ENCODE peak calls at places on chromosome 14, in eight cellular contexts. N is ovary, E is GM10248, S is foreskin keratinocyte, J is lower leg skin, F is A549, O is hepatocyte, G is fibroblast of pulmonary artery. K is an unnamed sample.

GRCh38 chr14:87076146-87076545 is 916.8 kb downstream of the GALC start:
- DNase-seq in N (no peak), E (no peak), S (peak; percentile 15), J (no peak), F (no peak), O (no peak), G (no peak), K (no peak)

GRCh38 chr14:50064993-50065392 is 51.4 kb downstream of the VCPKMT start:
- DNase-seq in N (no peak), E (peak; percentile 79), S (no peak), J (peak; percentile 85), F (no peak), O (no peak), G (no peak), K (peak; percentile 52)

GRCh38 chr14:65134651-65135579 is 32.6 kb upstream of the MAX start:
- DNase-seq in N (no peak), E (no peak), S (no peak), J (no peak), F (no peak), O (no peak), G (no peak), K (no peak)

GRCh38 chr14:21924479-21924878 is 250.9 kb upstream of the OR4E1 start:
- DNase-seq in N (no peak), E (no peak), S (no peak), J (no peak), F (no peak), O (no peak), G (no peak), K (peak; percentile 53)

GRCh38 chr14:53020193-53020932 is 69.5 kb upstream of the FERMT2 start:
- DNase-seq in N (no peak), E (no peak), S (no peak), J (no peak), F (no peak), O (no peak), G (no peak), K (no peak)

GRCh38 chr14:50023671-50024490 is 92.5 kb downstream of the VCPKMT start:
- DNase-seq in N (no peak), E (no peak), S (peak; percentile 71), J (no peak), F (peak; percentile 68), O (no peak), G (peak; percentile 65), K (no peak)

GRCh38 chr14:53841109-53842099 is 115.2 kb downstream of the BMP4 start:
- DNase-seq in N (no peak), E (no peak), S (peak; percentile 36), J (no peak), F (no peak), O (no peak), G (no peak), K (no peak)

GRCh38 chr14:98173291-98173690 is 1098.7 kb downstream of the BCL11B start:
- DNase-seq in N (no peak), E (no peak), S (no peak), J (no peak), F (no peak), O (no peak), G (no peak), K (no peak)

GRCh38 chr14:105419305-105420091 is at the start of gene MTA1:
- DNase-seq in N (peak; percentile 60), E (peak; percentile 88), S (no peak), J (peak; percentile 84), F (no peak), O (peak; percentile 77), G (no peak), K (peak; percentile 44)

DNA sequence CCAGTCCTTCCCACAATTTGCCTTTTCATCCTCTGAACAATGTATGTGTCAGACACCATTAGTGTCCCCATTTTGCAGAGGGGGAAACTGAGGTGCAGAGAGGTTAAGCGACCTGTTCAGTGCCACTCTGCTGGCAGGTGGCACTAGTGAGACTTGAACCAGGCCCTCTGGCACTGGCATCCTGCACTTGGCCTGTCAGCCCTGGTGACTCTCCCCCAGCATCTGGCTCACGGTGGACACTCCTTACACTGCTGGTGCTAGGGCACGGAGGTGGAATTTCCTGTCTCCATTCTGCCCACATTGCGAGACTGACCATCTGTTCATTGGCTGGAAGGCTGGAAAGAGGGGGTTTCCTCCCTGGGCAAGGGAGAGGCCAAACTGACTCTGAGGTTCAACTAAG is 48.7 kb downstream of the CCNK start:
- DNase-seq in N (no peak), E (no peak), S (no peak), J (no peak), F (no peak), O (no peak), G (peak; percentile 24), K (no peak)
- TF ChIP-seq CTCF in N (no peak), E (no peak), S (peak; percentile 28), J (no peak), F (no peak), O (no peak), G (no peak), K (no peak)

GRCh38 chr14:52013984-52014600 is 24.7 kb downstream of the RTRAF start:
- DNase-seq in N (no peak), E (no peak), S (no peak), J (no peak), F (peak; percentile 8), O (no peak), G (no peak), K (no peak)
- TF ChIP-seq CTCF in N (no peak), E (peak; percentile 35), S (peak; percentile 36), J (no peak), F (no peak), O (peak; percentile 9), G (peak; percentile 20), K (no peak)

GRCh38 chr14:69574954-69575295 is 254 bp upstream of the CCDC177 start:
- DNase-seq in N (no peak), E (no peak), S (no peak), J (no peak), F (no peak), O (no peak), G (no peak), K (no peak)
- TF ChIP-seq CTCF in N (no peak), E (no peak), S (no peak), J (no peak), F (no peak), O (no peak), G (no peak), K (peak; percentile 42)

GRCh38 chr14:61753631-61754030 is 8.6 kb upstream of the SNAPC1 start:
- DNase-seq in N (no peak), E (no peak), S (no peak), J (no peak), F (no peak), O (peak; percentile 10), G (no peak), K (no peak)
- TF ChIP-seq CTCF in N (no peak), E (peak; percentile 24), S (peak; percentile 7), J (no peak), F (no peak), O (no peak), G (peak; percentile 26), K (no peak)

DNA sequence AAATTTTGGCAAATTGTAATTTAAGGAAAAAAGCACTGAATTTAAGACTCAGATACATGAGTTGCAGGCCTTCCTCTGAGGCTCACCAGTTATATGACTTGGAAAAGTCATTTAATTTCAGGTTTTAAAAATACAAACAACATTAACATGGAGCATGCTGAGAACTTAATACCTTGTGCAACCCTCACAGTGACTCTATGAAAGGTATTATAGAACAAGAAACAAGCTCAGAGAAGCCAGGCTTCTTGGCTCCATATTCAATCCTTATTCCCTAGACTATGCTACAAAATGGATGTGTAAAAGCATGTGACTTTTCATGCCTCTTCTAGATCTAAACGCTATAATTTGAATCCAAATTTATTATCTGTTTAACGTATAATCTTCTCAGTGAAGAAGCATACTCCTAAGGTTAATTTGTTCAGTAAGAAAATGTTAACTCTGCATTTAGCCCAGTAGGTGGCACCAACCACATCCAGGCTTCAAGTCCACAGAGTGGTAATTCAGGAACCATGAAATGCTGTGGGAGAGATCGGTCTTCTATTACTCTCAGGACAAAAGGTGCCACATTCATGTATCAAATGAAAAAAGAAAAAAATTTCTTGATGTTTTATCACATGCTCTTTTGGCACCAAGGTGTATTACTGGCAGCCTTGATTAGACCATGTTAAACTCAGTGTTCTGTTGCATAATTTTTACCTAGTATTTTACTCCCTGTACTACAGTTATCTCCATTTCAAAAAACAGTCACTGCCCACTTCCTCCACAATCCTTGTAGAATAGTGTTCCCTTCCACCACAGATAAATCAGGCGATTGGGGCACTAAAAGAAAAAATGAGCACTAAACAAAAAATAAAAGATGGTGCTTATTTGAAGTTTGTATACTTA is 9.3 kb downstream of the CCDC196 start:
- DNase-seq in N (no peak), E (peak; percentile 41), S (peak; percentile 57), J (no peak), F (peak; percentile 40), O (peak; percentile 70), G (peak; percentile 85), K (no peak)
- TF ChIP-seq CTCF in N (peak; percentile 56), E (peak; percentile 70), S (peak; percentile 89), J (no peak), F (peak; percentile 87), O (peak; percentile 88), G (peak; percentile 87), K (peak; percentile 64)

GRCh38 chr14:30330452-30330851 is 228.5 kb upstream of the G2E3 start:
- DNase-seq in N (no peak), E (no peak), S (no peak), J (no peak), F (no peak), O (no peak), G (peak; percentile 15), K (no peak)
- TF ChIP-seq CTCF in N (no peak), E (no peak), S (peak; percentile 53), J (no peak), F (no peak), O (peak; percentile 22), G (peak; percentile 44), K (no peak)

DNA sequence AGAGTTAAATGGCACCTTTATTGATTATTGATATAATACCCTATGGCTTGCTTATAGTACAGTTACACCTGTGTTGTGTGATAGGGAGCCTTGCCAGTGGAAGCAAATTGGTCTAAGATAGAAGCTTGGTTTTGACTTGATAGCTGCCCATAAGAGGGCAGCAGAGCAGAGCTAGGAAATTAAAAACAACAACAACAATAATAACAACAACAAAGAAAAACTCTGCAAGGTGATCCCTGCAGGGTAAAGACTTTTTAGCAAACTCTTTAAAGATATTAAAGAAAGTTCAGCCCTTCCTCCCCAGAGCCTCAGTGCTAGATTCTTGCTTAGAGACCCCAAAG is 18.0 kb upstream of the RNASE10 start:
- DNase-seq in N (no peak), E (no peak), S (no peak), J (no peak), F (no peak), O (no peak), G (no peak), K (no peak)
- TF ChIP-seq CTCF in N (no peak), E (no peak), S (peak; percentile 32), J (no peak), F (no peak), O (no peak), G (no peak), K (no peak)